ENCODE peak calls at places on chromosome 1, in eight cellular contexts. One of them, this sample, is unnamed.
A peak's percentile ranks its signal among the peaks of the same experiment; 100 is the strongest.

GRCh38 chr1:236009857-236010256 is 55.0 kb downstream of the NID1 start:
- DNase-seq in CD8-positive, alpha-beta memory T cell: no peak
- DNase-seq in activated CD4-positive, alpha-beta T cell treated with anti-CD3 and anti-CD28 coated beads for 48 hours: no peak
- DNase-seq in amniotic stem cell: no peak
- DNase-seq in stimulated activated CD4-positive, alpha-beta T cell treated with anti-CD3 and anti-CD28 coated beads, Interleukin-4, amount 100 ng/mL, for 48 hours: no peak
- DNase-seq in body of pancreas: no peak
- DNase-seq in ELR: peak; percentile 76
- DNase-seq in left cardiac atrium: no peak
- DNase-seq in this sample: no peak

GRCh38 chr1:76433528-76433927 is 359.0 kb downstream of the ST6GALNAC3 start:
- DNase-seq in CD8-positive, alpha-beta memory T cell: no peak
- DNase-seq in activated CD4-positive, alpha-beta T cell treated with anti-CD3 and anti-CD28 coated beads for 48 hours: no peak
- DNase-seq in amniotic stem cell: peak; percentile 32
- DNase-seq in stimulated activated CD4-positive, alpha-beta T cell treated with anti-CD3 and anti-CD28 coated beads, Interleukin-4, amount 100 ng/mL, for 48 hours: no peak
- DNase-seq in body of pancreas: no peak
- DNase-seq in ELR: peak; percentile 12
- DNase-seq in left cardiac atrium: no peak
- DNase-seq in this sample: no peak

GRCh38 chr1:239586128-239586527 is 199.8 kb downstream of the CHRM3 start:
- DNase-seq in CD8-positive, alpha-beta memory T cell: no peak
- DNase-seq in activated CD4-positive, alpha-beta T cell treated with anti-CD3 and anti-CD28 coated beads for 48 hours: no peak
- DNase-seq in amniotic stem cell: no peak
- DNase-seq in stimulated activated CD4-positive, alpha-beta T cell treated with anti-CD3 and anti-CD28 coated beads, Interleukin-4, amount 100 ng/mL, for 48 hours: no peak
- DNase-seq in body of pancreas: no peak
- DNase-seq in ELR: no peak
- DNase-seq in left cardiac atrium: no peak
- DNase-seq in this sample: no peak

GRCh38 chr1:160204526-160205241 is 500 bp upstream of the PEA15 start:
- DNase-seq in CD8-positive, alpha-beta memory T cell: no peak
- DNase-seq in activated CD4-positive, alpha-beta T cell treated with anti-CD3 and anti-CD28 coated beads for 48 hours: no peak
- DNase-seq in amniotic stem cell: no peak
- DNase-seq in stimulated activated CD4-positive, alpha-beta T cell treated with anti-CD3 and anti-CD28 coated beads, Interleukin-4, amount 100 ng/mL, for 48 hours: no peak
- DNase-seq in body of pancreas: no peak
- DNase-seq in ELR: no peak
- DNase-seq in left cardiac atrium: no peak
- DNase-seq in this sample: no peak

GRCh38 chr1:207321790-207322530 is 482 bp downstream of the CD55 start:
- DNase-seq in CD8-positive, alpha-beta memory T cell: no peak
- DNase-seq in activated CD4-positive, alpha-beta T cell treated with anti-CD3 and anti-CD28 coated beads for 48 hours: no peak
- DNase-seq in amniotic stem cell: peak; percentile 4
- DNase-seq in stimulated activated CD4-positive, alpha-beta T cell treated with anti-CD3 and anti-CD28 coated beads, Interleukin-4, amount 100 ng/mL, for 48 hours: no peak
- DNase-seq in body of pancreas: no peak
- DNase-seq in ELR: peak; percentile 36
- DNase-seq in left cardiac atrium: no peak
- DNase-seq in this sample: peak; percentile 8

GRCh38 chr1:167518331-167518700 is at the start of gene CD247:
- DNase-seq in CD8-positive, alpha-beta memory T cell: peak; percentile 68
- DNase-seq in activated CD4-positive, alpha-beta T cell treated with anti-CD3 and anti-CD28 coated beads for 48 hours: peak; percentile 76
- DNase-seq in amniotic stem cell: no peak
- DNase-seq in stimulated activated CD4-positive, alpha-beta T cell treated with anti-CD3 and anti-CD28 coated beads, Interleukin-4, amount 100 ng/mL, for 48 hours: peak; percentile 65
- DNase-seq in body of pancreas: no peak
- DNase-seq in ELR: no peak
- DNase-seq in left cardiac atrium: no peak
- DNase-seq in this sample: no peak

GRCh38 chr1:206117151-206117948 is at the start of gene AVPR1B:
- DNase-seq in CD8-positive, alpha-beta memory T cell: no peak
- DNase-seq in activated CD4-positive, alpha-beta T cell treated with anti-CD3 and anti-CD28 coated beads for 48 hours: peak; percentile 45
- DNase-seq in amniotic stem cell: no peak
- DNase-seq in stimulated activated CD4-positive, alpha-beta T cell treated with anti-CD3 and anti-CD28 coated beads, Interleukin-4, amount 100 ng/mL, for 48 hours: peak; percentile 16
- DNase-seq in body of pancreas: peak; percentile 47
- DNase-seq in ELR: peak; percentile 42
- DNase-seq in left cardiac atrium: peak; percentile 71
- DNase-seq in this sample: peak; percentile 54

GRCh38 chr1:195979646-195980045 is 628.6 kb downstream of the KCNT2 start:
- DNase-seq in CD8-positive, alpha-beta memory T cell: no peak
- DNase-seq in activated CD4-positive, alpha-beta T cell treated with anti-CD3 and anti-CD28 coated beads for 48 hours: no peak
- DNase-seq in amniotic stem cell: no peak
- DNase-seq in stimulated activated CD4-positive, alpha-beta T cell treated with anti-CD3 and anti-CD28 coated beads, Interleukin-4, amount 100 ng/mL, for 48 hours: no peak
- DNase-seq in body of pancreas: no peak
- DNase-seq in ELR: peak; percentile 37
- DNase-seq in left cardiac atrium: no peak
- DNase-seq in this sample: no peak

GRCh38 chr1:231194843-231195516 is 33.1 kb downstream of the TRIM67 start:
- DNase-seq in CD8-positive, alpha-beta memory T cell: no peak
- DNase-seq in activated CD4-positive, alpha-beta T cell treated with anti-CD3 and anti-CD28 coated beads for 48 hours: no peak
- DNase-seq in amniotic stem cell: no peak
- DNase-seq in stimulated activated CD4-positive, alpha-beta T cell treated with anti-CD3 and anti-CD28 coated beads, Interleukin-4, amount 100 ng/mL, for 48 hours: no peak
- DNase-seq in body of pancreas: peak; percentile 25
- DNase-seq in ELR: no peak
- DNase-seq in left cardiac atrium: no peak
- DNase-seq in this sample: peak; percentile 70

GRCh38 chr1:244964112-244964971 is 100.0 kb upstream of the HNRNPU start:
- DNase-seq in CD8-positive, alpha-beta memory T cell: no peak
- DNase-seq in activated CD4-positive, alpha-beta T cell treated with anti-CD3 and anti-CD28 coated beads for 48 hours: peak; percentile 14
- DNase-seq in amniotic stem cell: no peak
- DNase-seq in stimulated activated CD4-positive, alpha-beta T cell treated with anti-CD3 and anti-CD28 coated beads, Interleukin-4, amount 100 ng/mL, for 48 hours: no peak
- DNase-seq in body of pancreas: peak; percentile 19
- DNase-seq in ELR: peak; percentile 77
- DNase-seq in left cardiac atrium: peak; percentile 29
- DNase-seq in this sample: no peak

GRCh38 chr1:17199267-17200044 is 5.5 kb upstream of the PADI1 start:
- DNase-seq in CD8-positive, alpha-beta memory T cell: no peak
- DNase-seq in activated CD4-positive, alpha-beta T cell treated with anti-CD3 and anti-CD28 coated beads for 48 hours: no peak
- DNase-seq in amniotic stem cell: no peak
- DNase-seq in stimulated activated CD4-positive, alpha-beta T cell treated with anti-CD3 and anti-CD28 coated beads, Interleukin-4, amount 100 ng/mL, for 48 hours: no peak
- DNase-seq in body of pancreas: peak; percentile 0
- DNase-seq in ELR: peak; percentile 48
- DNase-seq in left cardiac atrium: no peak
- DNase-seq in this sample: no peak

GRCh38 chr1:96878640-96879039 is 157.1 kb downstream of the PTBP2 start:
- DNase-seq in CD8-positive, alpha-beta memory T cell: no peak
- DNase-seq in activated CD4-positive, alpha-beta T cell treated with anti-CD3 and anti-CD28 coated beads for 48 hours: no peak
- DNase-seq in amniotic stem cell: no peak
- DNase-seq in stimulated activated CD4-positive, alpha-beta T cell treated with anti-CD3 and anti-CD28 coated beads, Interleukin-4, amount 100 ng/mL, for 48 hours: no peak
- DNase-seq in body of pancreas: no peak
- DNase-seq in ELR: no peak
- DNase-seq in left cardiac atrium: no peak
- DNase-seq in this sample: no peak

GRCh38 chr1:3785458-3786157 is 10.7 kb downstream of the LRRC47 start:
- DNase-seq in CD8-positive, alpha-beta memory T cell: no peak
- DNase-seq in activated CD4-positive, alpha-beta T cell treated with anti-CD3 and anti-CD28 coated beads for 48 hours: peak; percentile 52
- DNase-seq in amniotic stem cell: no peak
- DNase-seq in stimulated activated CD4-positive, alpha-beta T cell treated with anti-CD3 and anti-CD28 coated beads, Interleukin-4, amount 100 ng/mL, for 48 hours: no peak
- DNase-seq in body of pancreas: no peak
- DNase-seq in ELR: no peak
- DNase-seq in left cardiac atrium: no peak
- DNase-seq in this sample: no peak